ENCODE peak calls at places on chromosomes 3 and 15, in eight cellular contexts. T is CD8-positive, alpha-beta T cell; X is IMR-90; H is Karpas-422; N is fibroblast of lung; E is gastrocnemius medialis; A is heart left ventricle; L is SJSA1. W is an unnamed sample. For H3K4me1, the result is how much of the 10 kb centered on the place peaks cover.

GRCh38 chr3:42120866-42121265 is 29.7 kb downstream of the TRAK1 start:
- DNase-seq in T (no peak), X (peak), H (no peak), N (no peak), E (no peak), A (no peak), L (no peak), W (no peak)

GRCh38 chr15:92614791-92615785 is 40.5 kb downstream of the FAM174B start:
- DNase-seq in T (no peak), X (no peak), H (no peak), N (no peak), E (no peak), A (no peak), L (no peak), W (peak)

GRCh38 chr3:68436619-68437411 is 495.5 kb downstream of the TAFA4 start:
- DNase-seq in T (no peak), X (no peak), H (no peak), N (no peak), E (peak), A (no peak), L (no peak), W (no peak)

GRCh38 chr3:49609815-49610214 is 55.5 kb downstream of the BSN start:
- DNase-seq in T (no peak), X (no peak), H (no peak), N (no peak), E (no peak), A (no peak), L (no peak), W (no peak)

GRCh38 chr15:63308947-63309346 is 31.5 kb downstream of the APH1B start:
- DNase-seq in T (no peak), X (no peak), H (no peak), N (no peak), E (no peak), A (no peak), L (no peak), W (no peak)

GRCh38 chr3:169387751-169388696 is 275.5 kb downstream of the MECOM start:
- DNase-seq in T (no peak), X (no peak), H (no peak), N (peak), E (peak), A (peak), L (no peak), W (no peak)

GRCh38 chr3:84987709-84988504 is 29.1 kb downstream of the CADM2 start:
- DNase-seq in T (no peak), X (no peak), H (no peak), N (no peak), E (no peak), A (no peak), L (no peak), W (no peak)

GRCh38 chr3:160225181-160226025 is at the start of gene C3orf80:
- DNase-seq in T (peak), X (peak), H (peak), N (peak), E (no peak), A (peak), L (peak), W (peak)

GRCh38 chr3:9279959-9280358 is 30.5 kb upstream of the SRGAP3 start:
- DNase-seq in T (no peak), X (peak), H (no peak), N (no peak), E (no peak), A (no peak), L (peak), W (no peak)

GRCh38 chr3:196127308-196128040 is 45.6 kb upstream of the TFRC start:
- DNase-seq in T (no peak), X (no peak), H (no peak), N (no peak), E (no peak), A (no peak), L (no peak), W (no peak)

GRCh38 chr3:128503164-128503651 is 10.2 kb upstream of the GATA2 start:
- DNase-seq in T (no peak), X (no peak), H (no peak), N (no peak), E (no peak), A (no peak), L (no peak), W (no peak)

GRCh38 chr3:36542186-36542585 is 161.9 kb downstream of the STAC start:
- DNase-seq in T (no peak), X (no peak), H (no peak), N (peak), E (no peak), A (no peak), L (no peak), W (no peak)

GRCh38 chr3:20043398-20043797 is 3.2 kb downstream of the KAT2B start:
- DNase-seq in T (peak), X (no peak), H (peak), N (peak), E (peak), A (peak), L (peak), W (peak)

GRCh38 chr15:76730262-76730661 is 174.9 kb downstream of the SCAPER start:
- DNase-seq in T (no peak), X (peak), H (no peak), N (no peak), E (no peak), A (no peak), L (no peak), W (no peak)

GRCh38 chr15:42879390-42879912 is 41.1 kb downstream of the TTBK2 start:
- DNase-seq in T (no peak), X (no peak), H (no peak), N (no peak), E (no peak), A (no peak), L (no peak), W (no peak)

GRCh38 chr3:107283948-107284347 is 93.3 kb upstream of the CCDC54 start:
- DNase-seq in T (no peak), X (no peak), H (no peak), N (no peak), E (no peak), A (no peak), L (no peak), W (no peak)

GRCh38 chr3:187042874-187043458 is 96.3 kb downstream of the RPL39L start:
- DNase-seq in T (no peak), X (no peak), H (no peak), N (no peak), E (no peak), A (no peak), L (no peak), W (no peak)

GRCh38 chr3:58670506-58671125 is 4.0 kb upstream of the FAM3D start:
- DNase-seq in T (no peak), X (no peak), H (no peak), N (no peak), E (no peak), A (no peak), L (no peak), W (no peak)

GRCh38 chr3:82259994-82260393 is 498.5 kb upstream of the GBE1 start:
- DNase-seq in T (no peak), X (no peak), H (no peak), N (no peak), E (no peak), A (no peak), L (no peak), W (no peak)

GRCh38 chr15:48592221-48592731 is 53.2 kb downstream of the FBN1 start:
- DNase-seq in T (no peak), X (peak), H (no peak), N (peak), E (no peak), A (no peak), L (peak), W (no peak)

GRCh38 chr15:39589815-39590644 is 9.2 kb downstream of the THBS1 start:
- DNase-seq in T (no peak), X (peak), H (no peak), N (peak), E (no peak), A (no peak), L (no peak), W (no peak)

GRCh38 chr15:43243246-43243645 is 22.4 kb upstream of the EPB42 start:
- DNase-seq in T (no peak), X (no peak), H (no peak), N (no peak), E (no peak), A (no peak), L (no peak), W (no peak)

GRCh38 chr3:56799251-56799882 is 2.4 kb downstream of the ARHGEF3 start:
- DNase-seq in T (no peak), X (peak), H (peak), N (peak), E (no peak), A (no peak), L (peak), W (no peak)

GRCh38 chr3:82080261-82080660 is 318.8 kb upstream of the GBE1 start:
- DNase-seq in T (no peak), X (no peak), H (no peak), N (no peak), E (no peak), A (no peak), L (no peak), W (no peak)

GRCh38 chr15:74504418-74504817 is 36.6 kb upstream of the ARID3B start:
- DNase-seq in T (no peak), X (peak), H (no peak), N (no peak), E (no peak), A (no peak), L (peak), W (no peak)

GRCh38 chr15:68951813-68952212 is 21.5 kb downstream of the SPESP1 start:
- DNase-seq in T (no peak), X (no peak), H (no peak), N (no peak), E (no peak), A (no peak), L (no peak), W (no peak)

GRCh38 chr3:60064210-60065178 is 1014.7 kb upstream of the CFAP20DC start:
- DNase-seq in T (no peak), X (peak), H (no peak), N (peak), E (no peak), A (no peak), L (peak), W (no peak)

GRCh38 chr15:45641374-45641778 is 6.5 kb downstream of the SQOR start:
- DNase-seq in T (no peak), X (peak), H (no peak), N (peak), E (peak), A (no peak), L (no peak), W (no peak)

GRCh38 chr15:57542505-57542817 is 49.2 kb upstream of the MYZAP start:
- DNase-seq in T (no peak), X (no peak), H (no peak), N (no peak), E (no peak), A (no peak), L (no peak), W (no peak)

GRCh38 chr15:91165850-91166249 is 65.8 kb downstream of the SV2B start:
- DNase-seq in T (no peak), X (no peak), H (no peak), N (no peak), E (no peak), A (no peak), L (no peak), W (no peak)

GRCh38 chr15:82936966-82937647 is 15.4 kb downstream of the HOMER2 start:
- DNase-seq in T (no peak), X (peak), H (no peak), N (no peak), E (peak), A (no peak), L (no peak), W (no peak)

GRCh38 chr3:133928136-133928893 is 32.6 kb upstream of the RAB6B start:
- DNase-seq in T (no peak), X (no peak), H (no peak), N (no peak), E (no peak), A (no peak), L (no peak), W (peak)
- H3K4me3 ChIP-seq in T (peak), X (no peak), H (peak), N (peak), E (no peak), A (no peak), L (peak), W (no peak)

GRCh38 chr3:170750478-170750830 is 119.5 kb downstream of the RPL22L1 start:
- DNase-seq in T (no peak), X (no peak), H (no peak), N (no peak), E (no peak), A (no peak), L (no peak), W (no peak)

GRCh38 chr3:170751083-170751893 is 118.7 kb downstream of the RPL22L1 start:
- DNase-seq in T (no peak), X (peak), H (no peak), N (peak), E (peak), A (peak), L (peak), W (peak)

GRCh38 chr3:170751894-170752283 is 118.1 kb downstream of the RPL22L1 start:
- DNase-seq in T (no peak), X (peak), H (no peak), N (no peak), E (no peak), A (no peak), L (no peak), W (no peak)

GRCh38 chr3:170752571-170753155 is 117.3 kb downstream of the RPL22L1 start:
- DNase-seq in T (no peak), X (no peak), H (no peak), N (no peak), E (no peak), A (no peak), L (no peak), W (no peak)

GRCh38 chr3:170753421-170754344 is 116.3 kb downstream of the RPL22L1 start:
- DNase-seq in T (no peak), X (peak), H (no peak), N (peak), E (no peak), A (no peak), L (no peak), W (no peak)
- H3K4me1 ChIP-seq in T (under half), X (under half), H (under half), N (under half), E (under half), A (under half), L (half or more), W (under half)

DNA sequence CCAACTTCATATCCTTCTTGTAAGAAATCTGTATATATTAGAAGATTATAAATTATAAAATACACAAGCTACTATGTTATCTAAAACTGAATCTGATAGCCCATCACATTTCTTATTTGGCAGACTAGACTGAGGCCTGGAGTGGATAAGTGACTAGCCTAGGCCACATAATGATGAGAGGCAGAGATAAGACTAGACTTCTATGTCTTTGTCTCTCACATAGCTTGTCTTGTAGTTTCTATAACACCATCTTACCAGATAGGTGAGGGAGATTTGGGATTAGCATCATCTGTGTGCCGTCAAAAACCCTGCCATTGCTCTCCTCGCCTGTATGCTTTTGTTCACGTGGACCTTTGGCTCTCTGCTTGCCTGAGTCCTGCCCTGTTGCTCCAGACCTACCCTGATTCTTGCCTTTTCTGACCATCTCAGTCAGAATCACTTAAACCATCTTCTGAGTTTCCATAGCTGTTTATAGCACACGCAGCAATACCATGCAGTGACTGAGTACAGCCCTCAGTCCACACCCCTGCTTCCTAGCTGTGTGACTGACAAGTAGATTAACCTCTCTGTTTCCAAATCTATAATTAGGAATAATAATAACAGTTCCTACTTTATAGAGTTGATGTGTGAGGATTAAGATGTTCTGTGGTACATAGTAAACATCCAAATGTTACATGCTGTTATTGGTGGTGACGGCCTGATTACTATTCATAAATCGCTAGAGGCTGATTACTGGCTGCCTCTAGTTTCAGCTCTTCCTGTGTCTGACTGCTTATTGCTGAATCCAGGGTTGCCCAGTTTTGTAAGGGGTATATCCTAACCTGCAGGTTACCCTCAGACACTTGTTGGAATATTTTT is 49.7 kb downstream of the PDE8A start:
- DNase-seq in T (no peak), X (no peak), H (no peak), N (no peak), E (no peak), A (no peak), L (no peak), W (no peak)
- H3K27ac ChIP-seq in T (no peak), X (no peak), H (no peak), N (no peak), E (peak), A (peak), L (no peak), W (no peak)

GRCh38 chr3:52531636-52532516 is 1.8 kb downstream of the NT5DC2 start:
- DNase-seq in T (no peak), X (no peak), H (no peak), N (no peak), E (no peak), A (no peak), L (no peak), W (peak)
- H3K4me3 ChIP-seq in T (no peak), X (peak), H (peak), N (peak), E (peak), A (peak), L (peak), W (peak)

GRCh38 chr3:188209740-188210139 is 55.8 kb downstream of the LPP start:
- DNase-seq in T (no peak), X (peak), H (no peak), N (no peak), E (no peak), A (no peak), L (no peak), W (no peak)

GRCh38 chr3:188214442-188214841 is 60.5 kb downstream of the LPP start:
- DNase-seq in T (no peak), X (no peak), H (peak), N (no peak), E (no peak), A (no peak), L (no peak), W (no peak)

GRCh38 chr3:188211476-188211875 is 57.5 kb downstream of the LPP start:
- DNase-seq in T (no peak), X (peak), H (no peak), N (no peak), E (no peak), A (no peak), L (no peak), W (peak)

GRCh38 chr3:188208751-188209433 is 54.9 kb downstream of the LPP start:
- DNase-seq in T (no peak), X (peak), H (no peak), N (peak), E (no peak), A (no peak), L (peak), W (no peak)

DNA sequence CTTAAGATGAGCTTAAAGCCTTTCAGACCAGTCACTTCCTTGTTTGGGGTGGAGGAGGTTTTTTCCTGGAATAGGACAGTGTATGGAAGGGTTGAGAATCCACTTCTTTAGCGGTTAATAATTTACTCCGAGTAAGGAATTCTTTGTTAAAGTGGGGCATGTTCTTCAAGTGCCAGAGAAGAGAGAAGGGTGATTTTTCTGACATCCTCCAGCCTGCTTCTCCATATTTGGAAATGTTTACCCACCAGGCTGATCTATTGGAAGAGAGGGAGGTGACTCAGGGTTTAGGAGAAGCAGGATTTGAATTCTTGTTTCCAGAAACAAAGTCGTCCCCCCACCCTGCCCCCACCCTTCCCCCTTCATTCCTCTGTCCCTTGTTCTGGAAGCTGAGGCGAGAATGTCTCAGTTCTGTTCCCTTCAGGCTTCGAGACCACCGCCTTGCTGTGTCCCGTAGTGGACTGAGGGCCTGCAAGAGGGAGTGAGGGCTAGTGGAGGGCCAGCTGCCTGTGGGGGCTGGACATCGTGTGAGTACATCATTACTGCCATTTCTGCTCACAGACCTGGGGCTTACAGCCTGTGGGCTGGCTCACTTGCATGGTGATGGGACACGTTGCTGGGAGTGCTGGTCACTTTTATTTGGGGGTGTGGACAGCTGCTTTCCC is 58.5 kb downstream of the LPP start:
- DNase-seq in T (no peak), X (peak), H (no peak), N (peak), E (no peak), A (no peak), L (peak), W (no peak)
- H3K4me1 ChIP-seq in T (under half), X (under half), H (half or more), N (under half), E (under half), A (under half), L (half or more), W (under half)

DNA sequence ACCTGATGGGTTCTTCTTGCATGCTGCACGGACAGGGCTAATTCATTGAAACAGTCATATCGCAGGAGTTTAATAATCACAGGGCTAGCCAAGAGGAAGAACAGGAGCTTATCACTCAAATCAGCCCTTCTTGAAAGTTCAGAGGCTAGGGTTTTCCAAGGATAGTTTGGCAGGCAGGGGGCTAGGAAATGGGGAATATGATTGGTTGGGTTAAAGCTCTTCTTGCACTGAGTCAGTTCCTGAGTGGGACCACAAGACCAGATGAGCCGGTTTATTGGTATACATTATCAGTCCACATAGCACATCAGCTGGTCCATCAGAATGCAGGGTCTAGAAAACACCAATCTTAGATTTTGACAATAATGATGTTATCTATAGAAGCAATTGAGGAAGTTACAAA is 58.2 kb upstream of the SLC25A36 start:
- DNase-seq in T (no peak), X (no peak), H (no peak), N (no peak), E (no peak), A (no peak), L (no peak), W (no peak)
- H3K27ac ChIP-seq in T (no peak), X (no peak), H (no peak), N (no peak), E (no peak), A (no peak), L (no peak), W (no peak)

GRCh38 chr3:39193391-39193790 is 996 bp upstream of the XIRP1 start:
- DNase-seq in T (no peak), X (peak), H (no peak), N (no peak), E (peak), A (no peak), L (peak), W (no peak)

GRCh38 chr3:39192490-39193092 is at the start of gene XIRP1:
- DNase-seq in T (no peak), X (peak), H (no peak), N (peak), E (peak), A (no peak), L (no peak), W (no peak)

GRCh38 chr3:39190281-39191025 is 1.9 kb downstream of the XIRP1 start:
- DNase-seq in T (no peak), X (no peak), H (no peak), N (no peak), E (no peak), A (no peak), L (no peak), W (no peak)

GRCh38 chr3:39191103-39191502 is 1.3 kb downstream of the XIRP1 start:
- DNase-seq in T (no peak), X (no peak), H (no peak), N (no peak), E (no peak), A (no peak), L (peak), W (no peak)

DNA sequence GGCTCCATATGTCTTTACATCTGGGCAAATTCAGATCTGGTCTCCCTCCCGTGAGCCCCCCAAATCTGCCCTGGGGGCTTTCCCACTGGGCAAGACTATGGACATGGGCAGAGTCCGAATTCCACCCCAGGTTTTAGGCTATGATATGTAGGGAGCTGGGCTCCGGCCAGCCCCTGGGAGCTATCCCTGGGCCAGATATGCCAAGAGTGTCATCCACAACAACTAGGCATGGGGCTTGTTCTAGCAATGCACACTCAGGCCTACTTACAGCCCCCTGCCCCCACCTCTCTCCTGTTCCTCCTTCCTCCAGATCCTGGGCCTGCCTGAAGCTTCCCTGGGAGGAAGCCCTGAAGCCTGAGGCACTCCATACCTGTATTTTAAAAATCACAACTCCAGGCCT is 622 bp downstream of the XIRP1 start:
- DNase-seq in T (no peak), X (no peak), H (no peak), N (no peak), E (no peak), A (no peak), L (no peak), W (no peak)
- H3K4me3 ChIP-seq in T (no peak), X (no peak), H (no peak), N (no peak), E (peak), A (peak), L (no peak), W (no peak)

W was measured in ascending aorta.